ENCODE peak calls at places on chromosomes 7 and 10, in four cellular contexts. Q is fibroblast of lung, P is right lobe of liver, I is neuronal stem cell. R is an unnamed sample.

GRCh38 chr10:57925045-57925444 is 342.6 kb downstream of the IPMK start:
- DNase-seq in Q (no peak), P (no peak), I (no peak), R (no peak)

GRCh38 chr10:74039561-74040145 is 41.7 kb downstream of the VCL start:
- DNase-seq in P (no peak), Q (peak), I (no peak), R (peak)

GRCh38 chr10:95451568-95452524 is 109.3 kb downstream of the SORBS1 start:
- DNase-seq in P (no peak), I (no peak), Q (no peak), R (no peak)

GRCh38 chr7:26376208-26376917 is 84.7 kb downstream of the SNX10 start:
- DNase-seq in I (peak), Q (no peak), P (peak), R (no peak)

GRCh38 chr10:97042716-97043562 is 142.8 kb downstream of the SLIT1 start:
- DNase-seq in P (no peak), Q (no peak), I (no peak), R (no peak)

GRCh38 chr10:106652279-106652678 is 512.2 kb downstream of the SORCS1 start:
- DNase-seq in Q (no peak), I (no peak), P (no peak), R (no peak)

GRCh38 chr10:24463683-24464426 is 254.9 kb downstream of the KIAA1217 start:
- DNase-seq in I (no peak), P (peak), Q (peak), R (peak)

GRCh38 chr7:116698930-116699722 is 27.1 kb downstream of the MET start:
- DNase-seq in Q (no peak), P (no peak), I (no peak), R (no peak)

GRCh38 chr7:158581440-158582088 is 6.1 kb downstream of the PTPRN2 start:
- DNase-seq in I (no peak), P (no peak), Q (no peak), R (no peak)

GRCh38 chr7:66921396-66921917 is 432 bp downstream of the TMEM248 start:
- DNase-seq in I (peak), P (peak), Q (peak), R (peak)

GRCh38 chr10:117503170-117503885 is 39.2 kb upstream of the EMX2 start:
- DNase-seq in I (no peak), Q (no peak), P (no peak), R (peak)

GRCh38 chr10:113301342-113301984 is 251.4 kb upstream of the HABP2 start:
- DNase-seq in P (no peak), I (no peak), Q (no peak), R (no peak)

GRCh38 chr10:107619124-107619523 is 454.6 kb upstream of the SORCS1 start:
- DNase-seq in I (no peak), P (no peak), Q (no peak), R (no peak)

GRCh38 chr7:78039791-78040776 is 241.5 kb downstream of the PHTF2 start:
- DNase-seq in I (peak), P (peak), Q (peak), R (peak)

GRCh38 chr7:111677848-111678247 is 115.6 kb upstream of the IMMP2L start:
- DNase-seq in I (no peak), Q (no peak), P (peak), R (peak)

GRCh38 chr7:10412426-10413019 is 561.1 kb upstream of the PHF14 start:
- DNase-seq in P (no peak), Q (peak), I (peak), R (peak)

GRCh38 chr10:86922553-86922961 is 34.9 kb downstream of the MMRN2 start:
- DNase-seq in I (no peak), Q (no peak), P (no peak), R (no peak)

GRCh38 chr10:43272030-43272429 is 5.2 kb upstream of the RASGEF1A start:
- DNase-seq in P (no peak), Q (no peak), I (no peak), R (no peak)

GRCh38 chr10:114271779-114272167 is 32.7 kb downstream of the VWA2 start:
- DNase-seq in P (no peak), I (no peak), Q (peak), R (peak)

GRCh38 chr10:119026301-119027110 is 3.0 kb upstream of the NANOS1 start:
- DNase-seq in P (no peak), I (no peak), Q (peak), R (no peak)
- H3K4me3 ChIP-seq in P (no peak), I (no peak), Q (no peak), R (no peak)

GRCh38 chr10:132164801-132165278 is 21.9 kb upstream of the DPYSL4 start:
- DNase-seq in P (no peak), Q (no peak), I (no peak), R (no peak)

GRCh38 chr10:132162021-132162531 is 24.7 kb upstream of the DPYSL4 start:
- DNase-seq in P (no peak), Q (no peak), I (no peak), R (no peak)

GRCh38 chr10:132163826-132164515 is 22.8 kb upstream of the DPYSL4 start:
- DNase-seq in I (no peak), Q (no peak), P (no peak), R (no peak)

GRCh38 chr10:132162590-132163277 is 24.0 kb upstream of the DPYSL4 start:
- DNase-seq in Q (no peak), I (no peak), P (no peak), R (no peak)

GRCh38 chr10:132163278-132163765 is 23.4 kb upstream of the DPYSL4 start:
- DNase-seq in P (no peak), I (peak), Q (no peak), R (peak)
- H3K4me3 ChIP-seq in P (no peak), I (no peak), Q (no peak), R (no peak)

GRCh38 chr10:126387041-126387908 is 1.0 kb downstream of the ADAM12 start:
- DNase-seq in I (peak), Q (peak), P (peak), R (peak)
- H3K4me3 ChIP-seq in I (peak), Q (peak), P (peak), R (peak)

GRCh38 chr7:140375323-140375722 is 23.0 kb downstream of the SLC37A3 start:
- DNase-seq in P (no peak), Q (no peak), I (no peak), R (no peak)

DNA sequence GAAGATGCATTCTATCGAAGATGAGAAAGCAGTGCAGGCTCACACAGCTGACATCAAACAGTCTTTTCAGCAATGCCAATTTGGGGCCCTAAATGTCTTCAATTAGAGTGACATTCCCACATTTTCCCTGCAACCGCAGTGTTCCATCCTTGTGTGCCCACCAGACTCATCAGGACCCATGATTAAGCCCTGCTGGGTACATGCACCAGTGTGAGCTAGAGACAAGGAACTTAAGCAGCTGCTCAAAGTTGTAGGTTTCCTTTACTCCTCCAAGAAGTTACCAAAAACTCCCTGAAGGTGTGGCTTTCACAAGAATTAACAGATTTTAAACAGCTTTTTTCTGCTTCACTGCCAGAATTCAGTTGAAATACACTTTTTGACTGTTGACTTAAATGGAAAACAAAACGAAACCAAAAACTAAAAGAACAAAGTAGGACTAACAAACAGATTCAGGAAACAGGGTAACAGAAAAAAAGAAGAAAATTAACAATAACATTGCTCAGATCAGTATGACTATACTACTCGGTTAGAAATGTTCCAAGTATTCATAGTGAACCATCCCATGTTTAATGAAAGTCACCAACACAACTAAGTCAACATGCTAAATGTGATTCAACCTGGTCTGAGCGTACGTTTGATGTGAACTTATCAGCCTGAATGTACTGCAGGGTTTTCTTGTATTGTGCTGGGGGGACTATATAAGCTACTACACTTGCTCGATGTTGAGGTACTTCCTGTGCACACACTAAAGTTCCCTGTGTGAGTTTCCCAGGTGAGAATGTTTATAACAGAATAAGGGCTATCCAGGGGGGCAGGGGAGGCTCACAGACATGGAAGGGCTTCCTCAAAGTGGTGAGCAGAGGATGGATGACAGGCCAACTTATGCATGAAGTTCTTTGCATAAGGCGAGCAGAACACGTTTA is 22.3 kb downstream of the SLC37A3 start:
- DNase-seq in P (no peak), I (no peak), Q (no peak), R (no peak)
- H3K4me3 ChIP-seq in P (no peak), I (no peak), Q (no peak), R (no peak)

GRCh38 chr7:17370901-17371550 is 72.6 kb downstream of the AHR start:
- DNase-seq in I (no peak), P (no peak), Q (peak), R (peak)
- H3K4me3 ChIP-seq in I (no peak), P (no peak), Q (no peak), R (no peak)

GRCh38 chr7:129041929-129042200 is 13.0 kb downstream of the TNPO3 start:
- DNase-seq in Q (no peak), I (no peak), P (no peak), R (no peak)
- H3K4me3 ChIP-seq in Q (no peak), I (no peak), P (no peak), R (no peak)

GRCh38 chr7:44798649-44799275 is 2.3 kb downstream of the PPIA start:
- DNase-seq in P (no peak), I (no peak), Q (no peak), R (no peak)

GRCh38 chr7:44797329-44798258 is 1.1 kb downstream of the PPIA start:
- DNase-seq in Q (peak), I (peak), P (peak), R (peak)

GRCh38 chr7:44802418-44803025 is 6.0 kb downstream of the PPIA start:
- DNase-seq in Q (no peak), I (no peak), P (no peak), R (no peak)

GRCh38 chr7:44801890-44802289 is 5.4 kb downstream of the PPIA start:
- DNase-seq in P (no peak), I (no peak), Q (no peak), R (no peak)

DNA sequence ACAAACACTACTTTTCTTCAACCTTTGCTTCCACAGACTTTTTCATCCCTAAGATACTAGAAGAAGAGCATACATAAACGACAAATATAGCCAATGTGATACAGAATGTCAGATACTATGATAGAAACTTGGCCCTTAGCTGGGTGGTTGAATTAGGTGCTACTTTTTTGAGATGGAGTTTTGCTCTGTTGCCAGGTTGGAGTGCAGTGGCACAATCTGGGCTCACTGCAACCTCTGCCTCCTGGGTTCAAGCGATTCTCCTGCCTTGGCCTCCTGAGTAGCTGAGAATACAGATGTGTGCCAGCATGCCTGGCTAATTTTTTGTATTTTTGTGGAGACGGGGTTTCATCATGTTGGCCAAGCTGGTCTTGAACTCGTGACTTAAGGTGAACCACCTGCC is 3.5 kb downstream of the PPIA start:
- DNase-seq in Q (no peak), I (no peak), P (no peak), R (no peak)
- H3K4me3 ChIP-seq in Q (no peak), I (no peak), P (no peak), R (no peak)

DNA sequence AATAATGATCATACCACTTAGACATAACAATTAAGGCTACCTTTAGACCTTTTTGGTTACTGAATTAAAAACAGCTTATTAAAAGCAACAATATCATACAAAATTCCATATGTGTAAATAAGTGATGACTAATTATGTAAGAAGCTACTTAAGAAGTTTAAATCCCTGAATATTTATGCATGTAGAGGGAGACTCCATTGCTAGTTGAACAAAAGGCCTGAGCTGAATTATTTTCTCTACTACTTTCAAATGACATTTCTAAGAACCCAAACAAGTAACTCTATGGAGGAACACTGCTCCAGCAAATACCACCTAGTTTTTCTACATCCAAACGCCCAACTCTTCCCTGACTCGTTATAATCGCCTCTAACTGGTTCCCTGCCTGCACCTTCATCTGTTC is 31.5 kb downstream of the EPC1 start:
- DNase-seq in P (no peak), Q (no peak), I (no peak), R (no peak)
- H3K4me3 ChIP-seq in P (no peak), Q (no peak), I (no peak), R (no peak)

GRCh38 chr7:157320607-157320979 is 16.2 kb upstream of the DNAJB6 start:
- DNase-seq in P (no peak), Q (peak), I (no peak), R (peak)
- H3K4me3 ChIP-seq in P (no peak), Q (no peak), I (no peak), R (no peak)

R was measured in cardiac fibroblast.